ENCODE peak calls at places on chromosomes 12 and 14, in four cellular contexts. One of them, this sample, is unnamed.

GRCh38 chr14:56413721-56414120 is 165.9 kb upstream of the TMEM260 start:
- DNase-seq in HepG2: no peak
- DNase-seq in GM12878: no peak
- DNase-seq in A549: no peak
- DNase-seq in this sample: no peak

GRCh38 chr12:254039-254438 is 8.6 kb downstream of the SLC6A13 start:
- DNase-seq in A549: no peak
- DNase-seq in GM12878: no peak
- DNase-seq in HepG2: no peak
- DNase-seq in this sample: no peak

GRCh38 chr12:54279227-54279631 is 693 bp downstream of the CBX5 start:
- DNase-seq in HepG2: no peak
- DNase-seq in GM12878: no peak
- DNase-seq in A549: no peak
- DNase-seq in this sample: no peak

GRCh38 chr14:35808076-35808657 is 928 bp downstream of the RALGAPA1 start:
- DNase-seq in GM12878: no peak
- DNase-seq in HepG2: no peak
- DNase-seq in A549: no peak
- DNase-seq in this sample: peak

GRCh38 chr14:64973826-64974225 is 1.7 kb upstream of the RAB15 start:
- DNase-seq in A549: no peak
- DNase-seq in HepG2: no peak
- DNase-seq in GM12878: no peak
- DNase-seq in this sample: no peak

GRCh38 chr14:74792249-74793039 is 29.3 kb downstream of the YLPM1 start:
- DNase-seq in HepG2: no peak
- DNase-seq in A549: no peak
- DNase-seq in GM12878: no peak
- DNase-seq in this sample: no peak

GRCh38 chr14:99946652-99947489 is 118.4 kb upstream of the EVL start:
- DNase-seq in GM12878: no peak
- DNase-seq in HepG2: no peak
- DNase-seq in A549: peak
- DNase-seq in this sample: peak

GRCh38 chr12:116718578-116719454 is 19.1 kb downstream of the SPRING1 start:
- DNase-seq in HepG2: no peak
- DNase-seq in GM12878: no peak
- DNase-seq in A549: no peak
- DNase-seq in this sample: no peak

GRCh38 chr12:58931518-58931917 is 11.2 kb upstream of the LRIG3 start:
- DNase-seq in A549: no peak
- DNase-seq in HepG2: no peak
- DNase-seq in GM12878: no peak
- DNase-seq in this sample: no peak
- TF ChIP-seq JUNB in A549: no peak
- TF ChIP-seq JUNB in HepG2: no peak
- TF ChIP-seq JUNB in GM12878: no peak
- TF ChIP-seq JUNB in this sample: no peak

DNA sequence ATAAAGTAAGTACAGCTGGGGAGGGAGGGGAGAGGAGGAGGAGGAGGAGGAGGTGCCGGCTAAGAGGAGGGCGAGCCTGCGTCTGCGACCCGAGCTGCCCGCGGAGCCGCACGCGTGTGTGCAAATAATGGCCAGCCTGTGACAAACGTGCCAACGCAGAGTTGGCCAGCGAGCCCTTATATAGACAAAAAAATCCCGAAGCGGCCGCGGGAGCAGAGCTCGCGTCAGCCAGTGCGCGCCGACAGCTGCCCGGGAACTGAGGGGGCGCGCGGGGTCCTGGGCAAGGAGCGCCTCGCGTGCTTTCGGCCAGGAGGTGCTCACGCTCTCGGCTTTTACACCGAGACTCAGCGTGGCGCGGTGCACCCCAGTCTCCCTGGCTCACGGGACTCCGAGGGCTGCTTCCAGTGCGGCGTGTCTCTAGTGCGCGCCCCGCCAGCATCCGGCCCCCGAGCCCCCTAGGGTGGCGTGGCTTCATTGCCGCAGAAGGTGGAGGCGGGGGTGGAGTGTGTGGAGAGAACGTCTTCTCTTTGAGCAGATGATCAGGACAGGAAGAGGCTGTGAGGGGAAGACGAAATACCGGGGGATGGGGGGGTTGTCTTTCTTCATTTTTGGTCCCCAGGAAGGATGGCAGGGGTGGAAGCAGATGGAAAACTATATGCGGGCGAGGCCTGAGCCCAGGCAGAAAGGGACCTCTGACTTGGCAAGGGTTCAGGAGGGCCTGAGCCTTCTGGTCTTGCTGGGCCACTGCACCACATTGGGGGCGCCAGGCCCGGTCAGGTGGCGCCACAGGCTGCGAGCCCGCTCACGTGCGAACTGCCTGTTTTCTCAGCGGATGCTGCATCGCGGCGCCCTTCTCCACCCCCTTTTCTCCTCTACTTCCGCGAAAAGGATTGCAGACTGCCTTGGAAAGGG is 659 bp downstream of the SLC16A7 start:
- DNase-seq in GM12878: peak
- DNase-seq in A549: peak
- DNase-seq in HepG2: peak
- DNase-seq in this sample: no peak
- TF ChIP-seq JUNB in GM12878: no peak
- TF ChIP-seq JUNB in A549: no peak
- TF ChIP-seq JUNB in HepG2: no peak
- TF ChIP-seq JUNB in this sample: no peak

GRCh38 chr12:77392467-77392866 is 327.1 kb upstream of the E2F7 start:
- DNase-seq in GM12878: no peak
- DNase-seq in A549: no peak
- DNase-seq in HepG2: no peak
- DNase-seq in this sample: no peak

GRCh38 chr12:77384941-77385340 is 319.6 kb upstream of the E2F7 start:
- DNase-seq in A549: no peak
- DNase-seq in HepG2: no peak
- DNase-seq in GM12878: no peak
- DNase-seq in this sample: no peak

GRCh38 chr12:77387214-77387613 is 321.8 kb upstream of the E2F7 start:
- DNase-seq in A549: no peak
- DNase-seq in GM12878: no peak
- DNase-seq in HepG2: no peak
- DNase-seq in this sample: no peak

GRCh38 chr12:77388611-77389265 is 323.4 kb upstream of the E2F7 start:
- DNase-seq in A549: no peak
- DNase-seq in HepG2: no peak
- DNase-seq in GM12878: no peak
- DNase-seq in this sample: no peak
- TF ChIP-seq JUNB in A549: no peak
- TF ChIP-seq JUNB in HepG2: no peak
- TF ChIP-seq JUNB in GM12878: no peak
- TF ChIP-seq JUNB in this sample: no peak

DNA sequence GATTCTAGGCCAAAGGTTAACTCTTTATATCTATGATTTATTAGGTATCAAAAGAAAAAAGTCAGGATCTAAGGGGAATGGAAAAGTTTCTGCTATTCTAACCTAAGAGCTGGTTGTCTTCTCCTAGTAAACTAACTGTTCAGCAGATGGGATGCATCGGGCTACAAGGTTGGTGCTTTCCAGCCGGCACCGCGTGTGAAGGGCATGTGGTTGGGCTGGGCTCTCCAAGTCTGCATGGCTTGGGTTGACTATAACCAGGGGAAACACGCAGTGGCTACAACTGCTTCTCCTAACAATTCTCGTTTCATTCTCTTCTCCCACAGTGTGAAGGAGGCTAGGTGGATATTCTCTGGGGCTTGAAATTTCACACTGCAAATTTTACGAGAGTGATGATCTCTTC is 354.5 kb downstream of the APAF1 start:
- DNase-seq in GM12878: no peak
- DNase-seq in A549: no peak
- DNase-seq in HepG2: no peak
- DNase-seq in this sample: no peak
- TF ChIP-seq JUNB in GM12878: no peak
- TF ChIP-seq JUNB in A549: no peak
- TF ChIP-seq JUNB in HepG2: no peak
- TF ChIP-seq JUNB in this sample: no peak

DNA sequence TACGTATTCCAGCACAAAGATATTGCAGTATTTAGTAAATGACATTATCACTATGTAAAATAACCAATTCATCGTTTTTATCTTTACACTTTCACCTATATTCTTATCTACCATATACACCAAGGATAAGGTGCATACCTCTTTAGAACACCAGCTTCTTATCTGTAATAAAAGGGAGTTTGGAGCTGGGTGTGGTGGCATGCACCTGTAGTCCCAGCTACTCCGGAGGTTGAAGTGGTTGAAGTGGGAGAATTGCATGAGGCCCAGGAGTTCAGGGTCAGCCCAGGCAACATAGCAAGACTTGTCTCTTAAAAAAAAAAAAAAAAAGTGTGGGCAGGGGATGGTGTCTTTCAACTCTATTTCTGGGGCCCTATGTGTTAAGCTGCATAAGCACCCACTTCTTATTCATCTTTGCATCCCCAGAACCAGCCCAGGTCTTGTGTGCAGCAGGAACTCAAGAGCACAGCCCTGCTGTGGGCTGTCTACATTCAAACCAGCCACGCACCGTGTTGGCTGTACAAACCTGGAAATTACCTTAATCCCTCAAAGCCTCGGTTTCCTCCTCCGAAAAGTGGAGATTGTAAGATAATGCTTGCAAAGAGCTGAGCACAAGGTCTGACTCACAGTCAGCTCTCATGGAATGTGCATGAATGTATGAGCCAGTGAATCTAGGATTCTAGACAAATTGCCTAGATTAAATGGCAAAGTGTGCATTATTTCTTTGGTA is 256.6 kb upstream of the FOXN3 start:
- DNase-seq in HepG2: no peak
- DNase-seq in GM12878: no peak
- DNase-seq in A549: no peak
- DNase-seq in this sample: no peak
- TF ChIP-seq JUNB in HepG2: no peak
- TF ChIP-seq JUNB in GM12878: no peak
- TF ChIP-seq JUNB in A549: no peak
- TF ChIP-seq JUNB in this sample: no peak

GRCh38 chr12:86914716-86915115 is 658.5 kb upstream of the MGAT4C start:
- DNase-seq in GM12878: no peak
- DNase-seq in HepG2: peak
- DNase-seq in A549: peak
- DNase-seq in this sample: no peak

DNA sequence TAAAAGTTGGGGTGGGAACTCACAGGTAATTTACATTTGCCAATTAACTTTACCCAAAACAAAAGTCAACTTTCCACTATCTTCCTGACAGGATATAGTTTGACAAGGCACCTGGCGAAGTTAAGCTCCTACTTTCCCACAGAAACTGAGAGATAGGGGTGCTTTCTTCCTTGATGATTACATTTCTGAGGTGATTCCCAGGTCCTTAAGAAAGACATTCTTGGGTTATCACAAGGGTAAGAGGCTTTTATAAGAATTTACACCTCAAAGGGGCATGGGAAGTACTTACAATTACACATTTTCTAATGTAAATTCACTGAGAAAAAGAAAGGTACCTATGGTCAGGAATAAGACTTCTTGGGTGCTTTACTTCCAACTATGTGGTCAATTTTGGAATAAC is 660.9 kb upstream of the MGAT4C start:
- DNase-seq in A549: no peak
- DNase-seq in HepG2: no peak
- DNase-seq in GM12878: no peak
- DNase-seq in this sample: no peak
- TF ChIP-seq JUNB in A549: no peak
- TF ChIP-seq JUNB in HepG2: no peak
- TF ChIP-seq JUNB in GM12878: no peak
- TF ChIP-seq JUNB in this sample: no peak

This sample was measured in K562.